ENCODE peak calls at places on chromosomes 4 and X, in six cellular contexts. G is fibroblast of lung, F is K562, O is PC-3, Z is SK-N-SH, L is hepatocyte. P is an unnamed sample.

GRCh38 chr4:101197350-101197749 is 150.0 kb downstream of the PPP3CA start:
- DNase-seq in G (no peak), F (no peak), O (no peak), Z (no peak), L (no peak), P (no peak)

GRCh38 chrX:39895228-39896110 is 202.3 kb downstream of the BCOR start:
- DNase-seq in G (no peak), F (no peak), O (peak; percentile 88), Z (no peak), L (no peak), P (no peak)

GRCh38 chr4:28007693-28008092 is 1147.1 kb downstream of the STIM2 start:
- DNase-seq in G (no peak), F (no peak), O (no peak), Z (no peak), L (no peak), P (no peak)

GRCh38 chrX:137695405-137695804 is 129.5 kb downstream of the ZIC3 start:
- DNase-seq in G (no peak), F (no peak), O (no peak), Z (no peak), L (no peak), P (peak; percentile 50)

GRCh38 chrX:43707812-43708548 is 51.9 kb downstream of the MAOA start:
- DNase-seq in G (peak; percentile 85), F (no peak), O (peak; percentile 61), Z (no peak), L (peak; percentile 14), P (no peak)

GRCh38 chrX:93875621-93876282 is 201.7 kb downstream of the FAM133A start:
- DNase-seq in G (no peak), F (no peak), O (peak; percentile 47), Z (no peak), L (peak; percentile 18), P (no peak)

GRCh38 chr4:38237139-38237538 is 276.9 kb downstream of the PTTG2 start:
- DNase-seq in G (peak; percentile 45), F (no peak), O (peak; percentile 80), Z (no peak), L (no peak), P (peak; percentile 3)

GRCh38 chr4:38333219-38333618 is 330.8 kb upstream of the KLF3 start:
- DNase-seq in G (no peak), F (no peak), O (no peak), Z (no peak), L (no peak), P (no peak)

GRCh38 chrX:49106930-49107329 is 16.6 kb downstream of the GPKOW start:
- DNase-seq in G (peak; percentile 46), F (no peak), O (peak; percentile 34), Z (peak; percentile 54), L (peak; percentile 38), P (peak; percentile 38)

GRCh38 chr4:109067509-109068205 is 234.8 kb downstream of the COL25A1 start:
- DNase-seq in G (peak; percentile 52), F (no peak), O (no peak), Z (no peak), L (no peak), P (no peak)

GRCh38 chr4:5631352-5632042 is 76.9 kb downstream of the EVC2 start:
- DNase-seq in G (no peak), F (no peak), O (no peak), Z (no peak), L (no peak), P (no peak)

GRCh38 chrX:37331546-37331945 is 17.6 kb upstream of the PRRG1 start:
- DNase-seq in G (no peak), F (no peak), O (no peak), Z (no peak), L (no peak), P (no peak)

GRCh38 chr4:154084864-154085263 is 296.0 kb upstream of the SFRP2 start:
- DNase-seq in G (no peak), F (no peak), O (peak; percentile 67), Z (no peak), L (no peak), P (no peak)

GRCh38 chr4:29549308-29549707 is 1170.9 kb upstream of the PCDH7 start:
- DNase-seq in G (peak; percentile 8), F (no peak), O (peak; percentile 2), Z (no peak), L (no peak), P (no peak)

GRCh38 chr4:86441175-86441960 is 81.5 kb upstream of the MAPK10 start:
- DNase-seq in G (peak; percentile 37), F (no peak), O (peak; percentile 76), Z (peak; percentile 14), L (no peak), P (peak; percentile 48)

GRCh38 chrX:14039344-14039743 is 9.7 kb upstream of the GEMIN8 start:
- DNase-seq in G (peak; percentile 45), F (peak; percentile 54), O (peak; percentile 76), Z (peak; percentile 49), L (peak; percentile 62), P (peak; percentile 53)

GRCh38 chr4:26148925-26149324 is 171.9 kb upstream of the RBPJ start:
- DNase-seq in G (no peak), F (no peak), O (no peak), Z (no peak), L (no peak), P (no peak)

GRCh38 chr4:123631699-123632098 is 235.1 kb downstream of the SPRY1 start:
- DNase-seq in G (no peak), F (no peak), O (peak; percentile 62), Z (no peak), L (no peak), P (no peak)

GRCh38 chr4:75702919-75703411 is 21.4 kb upstream of the USO1 start:
- DNase-seq in G (no peak), F (no peak), O (no peak), Z (peak; percentile 36), L (peak; percentile 53), P (peak; percentile 62)

GRCh38 chr4:54268151-54268550 is 39.1 kb downstream of the PDGFRA start:
- DNase-seq in G (peak; percentile 28), F (no peak), O (no peak), Z (no peak), L (no peak), P (no peak)

DNA sequence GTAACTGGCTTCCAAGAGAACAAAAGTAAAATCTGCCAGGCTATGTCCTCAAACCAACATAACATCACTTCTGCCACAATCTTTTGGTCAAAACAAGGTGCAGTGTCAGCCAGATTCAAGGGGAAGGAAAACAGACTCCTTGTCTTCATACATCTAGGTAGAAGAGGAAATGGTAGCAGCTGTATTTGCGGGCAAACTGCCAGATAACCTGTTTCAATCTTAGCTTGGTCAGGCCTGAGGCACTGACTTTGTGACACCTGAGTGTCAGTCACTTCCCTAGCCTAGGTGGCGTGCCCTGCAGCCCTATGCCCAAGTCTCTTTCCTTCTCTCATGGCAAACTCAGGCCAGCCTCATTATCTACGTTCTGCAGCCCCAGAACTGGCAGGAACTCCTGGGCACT is 146.2 kb upstream of the JADE1 start:
- DNase-seq in G (no peak), F (no peak), O (no peak), Z (no peak), L (no peak), P (no peak)
- H3K4me3 ChIP-seq in G (no peak overlapping the region), F (no peak overlapping the region), O (no peak overlapping the region), Z (no peak overlapping the region), L (no peak overlapping the region), P (no peak overlapping the region)

DNA sequence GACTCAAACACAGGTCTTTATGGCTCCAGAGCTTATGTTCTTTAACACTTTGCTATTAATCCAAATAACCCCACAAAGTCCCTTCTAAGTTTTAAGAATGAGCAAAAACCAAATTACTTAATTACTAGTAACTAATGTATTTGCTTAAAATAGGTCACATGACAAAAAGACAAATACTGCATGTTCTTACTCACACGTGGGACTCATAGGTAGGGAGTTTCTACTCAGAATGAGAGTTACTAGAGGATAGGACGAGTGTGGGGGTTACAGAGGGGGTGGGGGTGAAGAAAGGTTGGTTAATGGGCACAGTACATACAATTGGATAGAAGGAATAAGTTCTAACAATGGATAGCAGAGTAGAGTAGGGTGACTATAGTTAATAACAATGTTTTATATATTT is 5.8 kb downstream of the RPS6KA3 start:
- DNase-seq in G (no peak), F (no peak), O (no peak), Z (no peak), L (no peak), P (no peak)
- H3K79me2 ChIP-seq in G (peaks cover 34% of the 10 kb centered on the region), F (peaks cover 93% of the 10 kb centered on the region), O (peaks cover 91% of the 10 kb centered on the region), Z (peaks cover 75% of the 10 kb centered on the region), L (peaks cover 83% of the 10 kb centered on the region), P (peaks cover 41% of the 10 kb centered on the region)

DNA sequence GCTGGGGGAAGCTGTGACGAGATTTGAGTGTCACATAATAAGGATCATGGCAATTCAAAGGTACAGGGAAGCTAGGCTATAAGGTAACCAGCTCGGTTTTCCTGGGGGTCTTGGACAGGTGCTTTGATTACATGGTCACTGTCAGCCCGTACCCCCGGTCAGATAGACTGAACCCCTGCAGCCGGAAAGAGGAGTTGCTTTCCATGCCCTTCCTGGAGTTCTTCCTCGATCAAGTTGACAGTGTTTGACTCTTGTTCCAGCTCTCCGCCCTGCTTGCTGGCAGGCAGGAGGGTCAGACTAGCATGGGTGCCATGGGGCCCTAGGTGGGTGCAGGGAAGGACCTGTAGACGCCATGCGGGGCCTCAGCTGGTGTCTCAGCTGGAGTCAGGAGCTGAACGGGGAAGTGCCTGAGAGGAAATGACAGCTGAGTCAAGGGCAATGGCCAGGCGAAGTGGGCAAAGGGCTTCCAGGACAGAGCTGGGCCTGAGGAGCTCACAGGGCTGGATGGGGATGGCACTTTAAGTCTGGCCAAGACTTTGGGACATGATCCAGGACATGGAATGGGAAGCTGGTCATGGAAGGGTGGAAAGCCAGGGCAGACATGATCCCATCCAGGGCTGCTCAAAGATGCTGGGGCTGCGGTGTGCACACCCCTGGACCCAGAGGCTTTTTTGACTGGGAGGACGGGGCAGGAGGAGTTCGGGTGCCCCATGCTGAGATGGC is 1.6 kb downstream of the TMEM187 start:
- DNase-seq in G (no peak), F (no peak), O (no peak), Z (no peak), L (no peak), P (no peak)
- H3K4me3 ChIP-seq in G (no peak overlapping the region), F (peak overlapping the region; percentile 84), O (peak overlapping the region; percentile 85), Z (no peak overlapping the region), L (no peak overlapping the region), P (no peak overlapping the region)

DNA sequence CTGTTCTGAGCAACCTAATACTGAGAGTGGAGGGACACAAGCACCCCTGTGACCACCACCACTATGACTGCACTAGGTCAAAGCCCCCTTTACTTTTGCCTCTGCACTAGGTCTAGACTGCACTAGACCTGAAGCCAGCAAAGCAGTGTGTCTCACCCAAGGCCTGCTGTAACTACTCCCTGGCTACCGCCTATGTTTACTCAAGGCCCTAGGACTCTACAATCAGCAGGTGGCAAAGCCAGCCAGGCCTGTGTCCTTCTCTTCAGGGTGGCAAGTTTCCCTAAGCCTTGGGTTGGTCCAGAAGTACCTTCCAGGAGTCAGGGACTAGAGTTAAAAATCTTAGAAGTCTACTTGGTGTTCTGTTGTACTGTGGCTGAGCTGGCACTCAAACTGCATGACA is 15.9 kb downstream of the RAB33B start:
- DNase-seq in G (no peak), F (no peak), O (no peak), Z (no peak), L (no peak), P (no peak)
- H3K79me2 ChIP-seq in G (peaks cover 7% of the 10 kb centered on the region), F (no peaks in the 10 kb centered on the region), O (peaks cover 23% of the 10 kb centered on the region), Z (peaks cover 64% of the 10 kb centered on the region), L (peaks cover 73% of the 10 kb centered on the region), P (peaks cover 70% of the 10 kb centered on the region)

DNA sequence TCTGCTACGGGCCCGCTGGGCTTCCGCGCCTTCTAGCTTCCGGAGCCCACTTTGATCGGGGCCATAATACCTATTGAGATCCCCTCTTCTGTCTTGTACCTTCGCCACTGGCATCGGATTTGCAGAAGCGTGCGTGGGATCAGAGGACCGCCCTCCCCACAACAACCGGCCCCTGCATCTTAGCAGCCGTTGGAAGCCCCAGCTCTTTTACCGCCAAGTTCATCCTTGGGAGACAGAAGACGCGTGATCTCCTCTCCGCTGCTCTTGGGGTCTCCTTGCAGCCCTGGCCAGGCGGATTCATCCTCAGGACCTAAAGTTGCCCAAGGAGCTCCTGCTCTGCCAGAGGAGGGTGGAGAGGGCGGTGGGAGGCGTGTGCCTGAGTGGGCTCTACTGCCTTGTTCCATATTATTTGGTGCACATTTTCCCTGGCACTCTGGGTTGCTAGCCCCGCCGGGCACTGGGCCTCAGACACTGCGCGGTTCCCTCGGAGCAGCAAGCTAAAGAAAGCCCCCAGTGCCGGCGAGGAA is 1.6 kb downstream of the SLIT2 start:
- DNase-seq in G (peak; percentile 26), F (no peak), O (no peak), Z (no peak), L (no peak), P (peak; percentile 21)
- H3K4me3 ChIP-seq in G (peak overlapping the region; percentile 73), F (no peak overlapping the region), O (peak overlapping the region; percentile 96), Z (peak overlapping the region; percentile 78), L (peak overlapping the region; percentile 83), P (peak overlapping the region; percentile 66)

P was measured in GM23338.